ENCODE peak calls at places on chromosomes 11 and 22, in eight cellular contexts. P is DND-41, Z is heart left ventricle, C is A549, H is tibial artery, X is ovary, G is ascending aorta, A is psoas muscle. D is an unnamed sample. For H3K4me1, the result is how much of the 10 kb centered on the place peaks cover.

GRCh38 chr22:29799217-29799680 is 32.1 kb downstream of the UQCR10 start:
- DNase-seq in A (peak), X (peak), H (peak), C (peak), G (peak), P (no peak), Z (peak), D (peak)

GRCh38 chr11:69574383-69575255 is 66.3 kb upstream of the CCND1 start:
- DNase-seq in Z (no peak), A (no peak), P (no peak), H (peak), G (peak), C (no peak), X (no peak), D (no peak)

GRCh38 chr11:93059074-93059957 is 89.9 kb downstream of the MTNR1B start:
- DNase-seq in C (no peak), X (no peak), H (no peak), G (no peak), P (no peak), A (no peak), Z (no peak), D (no peak)

GRCh38 chr22:21015051-21016006 is at the start of gene P2RX6:
- DNase-seq in G (peak), Z (no peak), X (peak), H (no peak), C (no peak), P (no peak), A (peak), D (no peak)

GRCh38 chr22:33142282-33142681 is 84.1 kb upstream of the SYN3 start:
- DNase-seq in C (no peak), P (no peak), H (no peak), A (no peak), G (no peak), X (no peak), Z (no peak), D (no peak)

GRCh38 chr22:36237462-36238347 is 1.6 kb downstream of the APOL2 start:
- DNase-seq in H (no peak), Z (no peak), P (peak), X (no peak), C (no peak), A (no peak), G (no peak), D (no peak)

GRCh38 chr22:43090130-43090789 is 1.1 kb upstream of the TTLL1 start:
- DNase-seq in C (peak), A (no peak), X (peak), P (peak), G (peak), Z (peak), H (no peak), D (peak)

GRCh38 chr11:65417702-65418430 is 4.7 kb upstream of the NEAT1 start:
- DNase-seq in C (no peak), X (peak), A (peak), P (peak), Z (peak), G (peak), H (peak), D (peak)

GRCh38 chr22:36369922-36370781 is 17.6 kb downstream of the MYH9 start:
- DNase-seq in A (no peak), H (peak), X (peak), C (peak), G (no peak), Z (peak), P (no peak), D (peak)

GRCh38 chr22:39282642-39283311 is 36.6 kb downstream of the RPL3 start:
- DNase-seq in A (peak), H (no peak), Z (peak), G (no peak), P (no peak), X (no peak), C (no peak), D (no peak)

GRCh38 chr11:65588199-65589054 is 7.2 kb downstream of the KCNK7 start:
- DNase-seq in C (peak), P (peak), G (no peak), X (peak), Z (peak), H (peak), A (peak), D (peak)

GRCh38 chr11:28011813-28012212 is 96.1 kb downstream of the KIF18A start:
- DNase-seq in P (no peak), Z (no peak), H (no peak), C (no peak), X (no peak), G (no peak), A (no peak), D (no peak)

GRCh38 chr11:64661146-64661545 is 61.9 kb downstream of the NRXN2 start:
- DNase-seq in G (peak), H (peak), P (no peak), X (no peak), A (peak), C (no peak), Z (peak), D (no peak)

GRCh38 chr11:119363874-119364590 is 17.5 kb downstream of the USP2 start:
- DNase-seq in G (no peak), P (no peak), X (peak), H (peak), A (peak), C (no peak), Z (peak), D (peak)

GRCh38 chr11:120197977-120198376 is 12.9 kb upstream of the OAF start:
- DNase-seq in P (no peak), Z (peak), A (no peak), G (no peak), C (no peak), X (no peak), H (no peak), D (no peak)

GRCh38 chr11:15972838-15973237 is 383.5 kb downstream of the SOX6 start:
- DNase-seq in C (no peak), X (no peak), A (no peak), P (no peak), G (no peak), H (no peak), Z (no peak), D (no peak)

GRCh38 chr11:6864436-6864835 is 1.6 kb downstream of the OR10A2 start:
- DNase-seq in G (no peak), C (no peak), H (no peak), A (no peak), P (no peak), Z (no peak), X (no peak), D (no peak)

GRCh38 chr11:31805629-31806185 is 5.4 kb downstream of the PAX6 start:
- DNase-seq in G (no peak), X (no peak), A (no peak), Z (no peak), H (no peak), C (no peak), P (no peak), D (no peak)

GRCh38 chr11:4589024-4589423 is 4.8 kb upstream of the OR52I1 start:
- DNase-seq in G (no peak), C (no peak), Z (no peak), X (no peak), A (no peak), P (no peak), H (no peak), D (no peak)

GRCh38 chr11:27401280-27401679 is 38.3 kb upstream of the CCDC34 start:
- DNase-seq in P (no peak), A (no peak), X (no peak), C (no peak), Z (no peak), G (no peak), H (no peak), D (no peak)

GRCh38 chr11:2700415-2701211 is 819 bp upstream of the KCNQ1OT1 start:
- DNase-seq in H (peak), P (peak), A (peak), Z (peak), G (peak), X (peak), C (peak), D (peak)

GRCh38 chr11:111663820-111664219 is 61.6 kb downstream of the SIK2 start:
- DNase-seq in C (no peak), A (no peak), X (no peak), Z (peak), H (no peak), P (no peak), G (no peak), D (peak)

GRCh38 chr11:72398058-72398758 is 36.1 kb downstream of the CLPB start:
- DNase-seq in H (no peak), C (no peak), G (no peak), P (no peak), X (no peak), Z (no peak), A (no peak), D (no peak)

GRCh38 chr11:112255075-112255739 is 5.5 kb downstream of the PLET1 start:
- DNase-seq in P (no peak), X (no peak), C (no peak), Z (peak), G (no peak), A (no peak), H (no peak), D (peak)

GRCh38 chr22:39528080-39528661 is 4.4 kb downstream of the RPS19BP1 start:
- DNase-seq in H (no peak), G (no peak), A (peak), X (no peak), P (no peak), Z (peak), C (no peak), D (no peak)

GRCh38 chr11:85815186-85815911 is 4.4 kb upstream of the SYTL2 start:
- DNase-seq in G (no peak), Z (no peak), P (no peak), C (no peak), H (no peak), X (no peak), A (no peak), D (no peak)

GRCh38 chr22:42365942-42366660 is 66.1 kb downstream of the NFAM1 start:
- DNase-seq in H (no peak), A (no peak), C (no peak), X (no peak), Z (no peak), G (no peak), P (no peak), D (no peak)

GRCh38 chr11:2524446-2525165 is 79.8 kb downstream of the KCNQ1 start:
- DNase-seq in Z (peak), G (peak), X (peak), H (peak), A (peak), P (no peak), C (no peak), D (peak)

GRCh38 chr22:19713650-19714319 is 518 bp upstream of the SEPTIN5 start:
- DNase-seq in G (no peak), Z (peak), C (no peak), A (peak), X (no peak), P (no peak), H (no peak), D (no peak)

GRCh38 chr11:22792497-22792896 is 37.1 kb downstream of the SVIP start:
- DNase-seq in X (no peak), Z (no peak), G (no peak), A (no peak), P (no peak), C (peak), H (no peak), D (no peak)

GRCh38 chr11:38411149-38411548 is 1813.1 kb upstream of the RAG2 start:
- DNase-seq in X (no peak), G (no peak), A (no peak), P (no peak), H (no peak), C (no peak), Z (no peak), D (no peak)

GRCh38 chr22:29842740-29843139 is 4.7 kb upstream of the ASCC2 start:
- DNase-seq in Z (no peak), A (no peak), X (no peak), C (peak), G (no peak), P (no peak), H (no peak), D (peak)

GRCh38 chr22:29798801-29799200 is 31.6 kb downstream of the UQCR10 start:
- DNase-seq in Z (no peak), H (no peak), A (peak), C (no peak), X (no peak), P (no peak), G (no peak), D (no peak)

GRCh38 chr11:21567628-21568290 is 625.1 kb upstream of the ANO5 start:
- DNase-seq in A (no peak), Z (no peak), X (no peak), G (no peak), C (peak), P (no peak), H (no peak), D (no peak)

GRCh38 chr11:21565283-21565682 is 627.6 kb upstream of the ANO5 start:
- DNase-seq in X (no peak), C (no peak), H (no peak), Z (no peak), P (no peak), A (no peak), G (no peak), D (no peak)

GRCh38 chr11:21564095-21564494 is 628.8 kb upstream of the ANO5 start:
- DNase-seq in C (no peak), A (no peak), Z (no peak), G (no peak), X (no peak), H (no peak), P (no peak), D (no peak)

GRCh38 chr11:21566521-21567100 is 626.3 kb upstream of the ANO5 start:
- DNase-seq in G (no peak), H (no peak), A (no peak), C (no peak), Z (no peak), X (no peak), P (no peak), D (no peak)

GRCh38 chr11:21564813-21565212 is 628.1 kb upstream of the ANO5 start:
- DNase-seq in P (no peak), A (no peak), Z (no peak), C (peak), H (no peak), G (no peak), X (no peak), D (no peak)
- H3K4me1 ChIP-seq in P (under half), A (under half), Z (under half), C (half or more), H (under half), G (under half), X (under half), D (under half)

DNA sequence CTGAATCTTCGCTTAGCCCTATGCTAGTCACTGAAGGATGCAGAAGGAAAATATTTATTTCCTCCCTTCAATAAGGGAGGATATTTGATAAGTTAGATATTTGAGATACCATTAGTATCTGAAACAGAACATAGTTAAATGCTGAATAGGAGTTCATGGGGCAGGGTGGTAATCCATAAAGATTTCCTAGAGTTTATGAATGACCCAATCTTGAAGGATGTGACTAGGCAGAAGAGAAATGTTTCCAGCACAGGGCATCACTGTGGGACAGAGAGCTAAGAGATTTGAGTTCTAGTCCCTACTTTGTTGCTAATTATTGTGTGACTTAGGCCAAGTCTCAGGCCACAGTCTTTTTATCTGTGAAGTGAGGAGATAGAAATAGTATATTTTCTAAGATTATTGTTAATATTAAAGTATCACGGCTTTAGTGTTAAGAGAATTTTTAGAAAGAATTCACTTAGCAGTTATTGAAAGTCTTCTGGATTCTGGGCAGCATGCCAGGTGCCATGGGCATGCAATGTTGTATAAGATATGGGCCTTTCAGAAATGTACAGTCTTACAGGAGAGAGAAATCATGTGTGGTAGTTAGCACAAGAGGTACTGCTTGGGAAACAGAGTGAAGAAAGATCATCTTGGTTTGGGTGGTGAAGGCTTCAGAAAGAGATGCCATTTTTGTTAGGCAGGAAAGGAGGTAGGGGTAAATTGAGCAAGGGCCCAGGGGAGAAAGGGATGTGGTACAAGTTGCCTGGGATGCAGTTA is 24.0 kb downstream of the SWAP70 start:
- DNase-seq in X (no peak), A (no peak), P (no peak), G (no peak), C (no peak), H (no peak), Z (no peak), D (no peak)
- H3K4me1 ChIP-seq in X (under half), A (under half), P (under half), G (under half), C (under half), H (under half), Z (under half), D (under half)

DNA sequence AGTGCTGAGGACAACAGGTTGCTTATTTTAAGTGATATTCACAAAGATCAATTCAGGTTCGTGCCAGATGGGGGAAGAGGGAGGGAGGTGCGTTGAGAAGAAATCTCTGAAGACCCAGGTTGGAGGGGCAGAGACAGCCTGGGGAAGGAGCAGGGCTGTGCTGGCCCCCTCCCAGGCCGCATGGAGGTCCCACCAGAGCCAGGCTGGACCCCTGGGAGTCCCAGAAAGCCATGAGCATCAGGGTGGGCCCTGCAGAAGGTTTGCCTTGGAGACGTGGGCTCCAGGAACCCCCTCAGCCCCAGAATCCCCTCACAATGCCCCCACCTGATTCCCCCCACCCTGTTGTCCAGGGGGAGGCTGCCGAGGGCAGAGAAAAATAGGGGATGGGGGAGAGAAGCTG is 47.3 kb downstream of the IGLL1 start:
- DNase-seq in H (peak), P (no peak), C (no peak), G (no peak), Z (no peak), X (no peak), A (no peak), D (no peak)
- H3K4me1 ChIP-seq in H (under half), P (under half), C (under half), G (under half), Z (under half), X (under half), A (under half), D (under half)

DNA sequence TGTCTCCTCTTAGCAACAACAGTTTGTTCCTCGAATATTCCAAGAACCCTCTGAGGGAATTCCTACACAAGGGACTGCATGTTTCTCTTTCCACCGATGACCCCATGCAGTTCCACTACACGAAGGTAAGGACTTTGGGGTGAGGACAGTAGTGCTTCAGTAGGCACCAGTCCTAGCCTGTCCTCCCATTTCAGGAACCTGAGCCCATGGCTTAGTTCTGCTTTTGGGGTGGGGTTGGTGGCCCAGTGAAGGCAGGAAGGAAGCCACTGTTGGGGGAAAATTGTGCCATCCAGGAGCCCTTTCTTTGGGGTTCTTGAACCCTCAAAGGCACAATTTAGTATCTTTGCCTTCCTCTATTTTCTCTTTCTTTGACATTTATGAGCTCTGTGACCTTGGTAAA is 38.2 kb downstream of the RNF141 start:
- DNase-seq in Z (no peak), G (no peak), C (no peak), A (no peak), H (no peak), P (no peak), X (peak), D (no peak)
- H3K4me1 ChIP-seq in Z (under half), G (under half), C (under half), A (under half), H (under half), P (under half), X (under half), D (under half)

GRCh38 chr22:48096846-48097665 is 1334.6 kb downstream of the TBC1D22A start:
- DNase-seq in X (no peak), C (no peak), P (peak), H (peak), Z (no peak), G (peak), A (no peak), D (no peak)

GRCh38 chr22:48091656-48092223 is 1329.3 kb downstream of the TBC1D22A start:
- DNase-seq in P (peak), A (no peak), C (no peak), H (peak), Z (no peak), G (peak), X (no peak), D (no peak)

GRCh38 chr22:48091060-48091650 is 1328.7 kb downstream of the TBC1D22A start:
- DNase-seq in G (peak), H (peak), A (no peak), X (no peak), Z (no peak), C (no peak), P (peak), D (no peak)

GRCh38 chr22:48096411-48096810 is 1334.0 kb downstream of the TBC1D22A start:
- DNase-seq in X (no peak), A (no peak), Z (no peak), C (no peak), G (peak), H (peak), P (no peak), D (no peak)

DNA sequence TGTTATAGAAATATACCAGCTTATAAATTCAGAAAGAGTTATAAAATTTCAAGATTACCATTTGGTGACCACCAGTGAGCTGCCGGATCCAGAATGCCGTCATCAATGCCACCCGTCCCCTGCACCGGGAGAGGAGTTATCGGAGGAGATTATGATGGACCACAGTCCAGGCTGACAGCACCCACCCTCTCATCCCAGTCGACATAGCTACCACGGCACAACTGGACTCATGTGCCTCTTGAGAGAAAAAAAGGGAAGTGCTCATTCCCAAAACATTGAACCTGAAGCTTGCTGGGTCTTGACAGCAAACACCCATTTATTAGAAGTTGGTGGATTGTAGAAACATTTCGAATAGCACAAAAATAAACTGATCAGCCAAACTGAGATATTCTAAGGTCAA is 1331.5 kb downstream of the TBC1D22A start:
- DNase-seq in P (no peak), Z (no peak), A (no peak), H (no peak), X (no peak), C (no peak), G (peak), D (peak)
- H3K4me1 ChIP-seq in P (half or more), Z (under half), A (under half), H (under half), X (under half), C (under half), G (under half), D (under half)

GRCh38 chr11:61882879-61883278 is 8.5 kb downstream of the FADS3 start:
- DNase-seq in H (no peak), Z (no peak), P (no peak), A (no peak), G (no peak), C (no peak), X (no peak), D (no peak)
- H3K4me1 ChIP-seq in H (half or more), Z (under half), P (under half), A (under half), G (half or more), C (under half), X (under half), D (under half)

GRCh38 chr22:26550498-26551033 is 38.3 kb upstream of the TFIP11 start:
- DNase-seq in P (no peak), G (peak), Z (peak), X (no peak), H (peak), A (peak), C (no peak), D (peak)
- H3K4me1 ChIP-seq in P (under half), G (under half), Z (under half), X (under half), H (under half), A (half or more), C (under half), D (under half)

GRCh38 chr11:67376873-67377808 is 3.7 kb upstream of the CLCF1 start:
- DNase-seq in Z (no peak), X (no peak), C (peak), A (no peak), H (no peak), G (no peak), P (no peak), D (peak)
- H3K4me1 ChIP-seq in Z (under half), X (under half), C (half or more), A (under half), H (under half), G (under half), P (under half), D (under half)